ENCODE peak calls at places on chromosomes 16 and 17, in seven cellular contexts. P is PC-9, K is neural progenitor cell, M is AG04450, G is SK-N-SH, Q is heart left ventricle, D is osteoblast. S is an unnamed sample.

GRCh38 chr17:47879028-47879585 is 16.9 kb upstream of the SP2 start:
- DNase-seq in K (no peak), D (peak; percentile 94), Q (peak; percentile 3), M (no peak), G (no peak), P (no peak), S (no peak)

GRCh38 chr17:77644981-77645380 is 313.5 kb upstream of the TNRC6C start:
- DNase-seq in G (no peak), P (no peak), K (peak; percentile 67), M (no peak), D (no peak), Q (no peak), S (no peak)

GRCh38 chr17:45740553-45741330 is 43.4 kb upstream of the CRHR1 start:
- DNase-seq in D (peak; percentile 88), K (peak; percentile 93), G (peak; percentile 88), M (no peak), Q (no peak), P (no peak), S (no peak)

GRCh38 chr16:30355144-30355953 is at the start of gene CD2BP2:
- DNase-seq in Q (peak; percentile 95), D (peak; percentile 99), P (peak; percentile 97), M (peak; percentile 99), K (peak; percentile 99), G (peak; percentile 96), S (peak; percentile 92)

GRCh38 chr16:68668266-68668665 is 23.2 kb downstream of the CDH3 start:
- DNase-seq in M (no peak), P (no peak), Q (no peak), K (no peak), G (no peak), D (no peak), S (no peak)

GRCh38 chr17:44786551-44787081 is 27.8 kb downstream of the ADAM11 start:
- DNase-seq in P (no peak), D (peak; percentile 48), Q (peak; percentile 78), M (no peak), K (no peak), G (no peak), S (no peak)

GRCh38 chr16:85649411-85649977 is 36.4 kb downstream of the GSE1 start:
- DNase-seq in G (no peak), K (no peak), D (no peak), Q (no peak), P (no peak), M (no peak), S (no peak)

GRCh38 chr16:935684-936083 is 35.1 kb downstream of the LMF1 start:
- DNase-seq in G (no peak), Q (no peak), D (peak; percentile 5), K (no peak), P (no peak), M (no peak), S (no peak)

GRCh38 chr16:89198417-89199240 is 1.7 kb downstream of the SLC22A31 start:
- DNase-seq in P (no peak), D (peak; percentile 91), Q (peak; percentile 28), K (no peak), G (peak; percentile 25), M (no peak), S (no peak)

GRCh38 chr17:29149431-29150064 is 30.6 kb downstream of the MYO18A start:
- DNase-seq in G (no peak), M (no peak), D (peak; percentile 73), P (no peak), K (no peak), Q (no peak), S (no peak)

GRCh38 chr17:77665833-77666232 is 292.7 kb upstream of the TNRC6C start:
- DNase-seq in Q (no peak), M (no peak), G (no peak), K (no peak), D (no peak), P (no peak), S (no peak)

GRCh38 chr16:12646490-12647274 is 157.0 kb downstream of the CPPED1 start:
- DNase-seq in G (peak; percentile 25), Q (no peak), K (no peak), D (no peak), P (peak; percentile 58), M (no peak), S (peak; percentile 21)

GRCh38 chr17:30854146-30854545 is 22.4 kb downstream of the ATAD5 start:
- DNase-seq in K (no peak), Q (no peak), M (no peak), G (no peak), P (no peak), D (no peak), S (no peak)

GRCh38 chr16:57500578-57501111 is 14.4 kb upstream of the DOK4 start:
- DNase-seq in P (no peak), D (no peak), G (peak; percentile 69), M (no peak), Q (peak; percentile 42), K (no peak), S (no peak)

GRCh38 chr16:88650749-88651275 is at the start of gene CYBA:
- DNase-seq in Q (peak; percentile 92), M (no peak), D (peak; percentile 99), K (peak; percentile 72), G (peak; percentile 88), P (no peak), S (peak; percentile 31)

GRCh38 chr17:69430488-69430887 is 16.0 kb downstream of the MAP2K6 start:
- DNase-seq in D (no peak), P (no peak), G (no peak), M (no peak), K (no peak), Q (no peak), S (no peak)

DNA sequence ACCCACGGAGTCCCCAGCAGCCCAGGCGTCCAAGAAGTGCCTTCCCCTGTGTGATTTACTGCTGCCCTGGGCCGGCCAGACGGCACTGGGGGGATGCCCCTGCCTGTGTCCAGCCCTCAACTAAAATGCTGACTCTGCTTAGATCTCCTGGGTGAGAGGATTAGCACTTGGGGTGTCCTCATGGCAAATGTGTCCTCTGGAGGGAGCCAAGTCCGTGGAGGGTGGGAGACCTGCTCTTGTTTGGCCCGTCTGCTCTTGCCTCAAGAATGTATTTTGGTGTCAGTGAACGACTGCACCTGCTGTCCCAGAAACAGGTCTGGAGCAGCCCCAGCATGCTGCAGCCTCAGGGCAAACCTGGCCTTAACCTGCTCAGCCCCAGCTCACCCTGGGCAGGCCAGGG is 132.3 kb downstream of the MAF start:
- DNase-seq in P (no peak), Q (no peak), K (no peak), D (no peak), G (no peak), M (no peak), S (no peak)
- H3K27ac ChIP-seq in P (no peak overlapping the region), Q (no peak overlapping the region), K (no peak overlapping the region), D (no peak overlapping the region), G (no peak overlapping the region), M (no peak overlapping the region), S (no peak overlapping the region)

GRCh38 chr17:49589556-49589885 is 13.8 kb downstream of the NXPH3 start:
- DNase-seq in P (no peak), G (peak; percentile 44), M (no peak), K (no peak), Q (no peak), D (no peak), S (no peak)
- H3K4me3 ChIP-seq in P (no peak overlapping the region), G (no peak overlapping the region), M (no peak overlapping the region), K (no peak overlapping the region), Q (no peak overlapping the region), D (no peak overlapping the region), S (no peak overlapping the region)

GRCh38 chr16:2501938-2502900 is 11.5 kb upstream of the ATP6V0C start:
- DNase-seq in P (no peak), Q (no peak), M (no peak), D (peak; percentile 60), G (no peak), K (no peak), S (no peak)
- H3K27ac ChIP-seq in P (no peak overlapping the region), Q (no peak overlapping the region), M (peak overlapping the region; percentile 62), D (no peak overlapping the region), G (no peak overlapping the region), K (no peak overlapping the region), S (peak overlapping the region; percentile 44)

GRCh38 chr17:17921192-17922082 is 50.8 kb downstream of the TOM1L2 start:
- DNase-seq in P (peak; percentile 75), Q (no peak), M (peak; percentile 81), K (peak; percentile 77), G (no peak), D (peak; percentile 93), S (no peak)
- H3K4me3 ChIP-seq in P (no peak overlapping the region), Q (no peak overlapping the region), M (no peak overlapping the region), K (no peak overlapping the region), G (no peak overlapping the region), D (peak overlapping the region; percentile 9), S (no peak overlapping the region)

DNA sequence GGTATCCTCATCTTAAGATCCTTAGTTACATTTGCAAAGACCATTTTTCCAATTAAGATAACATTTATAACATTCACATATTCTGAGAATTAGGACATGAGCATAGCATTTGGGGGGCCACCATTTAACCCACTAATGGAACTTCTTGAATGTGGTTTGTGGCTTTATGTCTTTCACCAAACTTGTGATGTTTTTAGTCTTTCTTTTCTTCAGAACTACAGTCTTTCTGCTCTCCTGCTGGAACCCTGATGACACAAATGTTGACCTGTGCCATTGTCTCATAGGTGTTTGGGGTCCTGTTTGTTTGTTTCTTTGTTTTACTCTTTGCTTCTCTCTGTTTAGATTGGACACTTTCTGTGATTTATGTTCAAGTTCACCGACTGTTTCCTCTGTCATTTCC is 23.2 kb downstream of the COX11 start:
- DNase-seq in M (no peak), Q (no peak), D (no peak), G (no peak), P (no peak), K (no peak), S (no peak)
- H3K27ac ChIP-seq in M (no peak overlapping the region), Q (no peak overlapping the region), D (no peak overlapping the region), G (no peak overlapping the region), P (no peak overlapping the region), K (no peak overlapping the region), S (no peak overlapping the region)

S was measured in tibial nerve.